ENCODE peak calls at places on chromosomes 3 and 15, in four cellular contexts. I is PC-9, L is endodermal cell, T is tibial artery. Z is an unnamed sample.
A peak's percentile ranks its signal among the peaks of the same experiment; 100 is the strongest.

GRCh38 chr15:55588818-55589122 is 625 bp upstream of the PYGO1 start:
- DNase-seq in I (no peak), L (no peak), T (no peak), Z (no peak)

GRCh38 chr15:65101418-65101890 is 13.5 kb downstream of the UBAP1L start:
- DNase-seq in I (no peak), L (peak; percentile 96), T (peak; percentile 76), Z (peak; percentile 50)

GRCh38 chr3:197430961-197431910 is 124.5 kb downstream of the BDH1 start:
- DNase-seq in I (no peak), L (no peak), T (no peak), Z (no peak)

GRCh38 chr3:118909751-118910150 is 124.9 kb downstream of the IGSF11 start:
- DNase-seq in I (no peak), L (no peak), T (no peak), Z (no peak)

GRCh38 chr3:32816439-32817194 is 1.2 kb upstream of the TRIM71 start:
- DNase-seq in I (no peak), L (peak; percentile 96), T (no peak), Z (no peak)

GRCh38 chr3:8505621-8506020 is 4.0 kb downstream of the LMCD1 start:
- DNase-seq in I (no peak), L (no peak), T (peak; percentile 45), Z (peak; percentile 68)

GRCh38 chr3:104437131-104437750 is 929.5 kb upstream of the ALCAM start:
- DNase-seq in I (no peak), L (no peak), T (no peak), Z (no peak)

GRCh38 chr3:15372918-15373317 is 40.5 kb upstream of the SH3BP5 start:
- DNase-seq in I (no peak), L (no peak), T (no peak), Z (no peak)

GRCh38 chr3:54835701-54836100 is 92.2 kb downstream of the LRTM1 start:
- DNase-seq in I (no peak), L (no peak), T (no peak), Z (no peak)

GRCh38 chr15:45253330-45253729 is 1.3 kb downstream of the SLC28A2 start:
- DNase-seq in I (no peak), L (peak; percentile 71), T (no peak), Z (no peak)

GRCh38 chr3:152574461-152575079 is 260.4 kb upstream of the P2RY1 start:
- DNase-seq in I (no peak), L (peak; percentile 69), T (peak; percentile 66), Z (no peak)

GRCh38 chr15:29601811-29602210 is 220.5 kb downstream of the TJP1 start:
- DNase-seq in I (no peak), L (no peak), T (no peak), Z (no peak)

GRCh38 chr3:51955893-51956770 is 951 bp downstream of the GPR62 start:
- DNase-seq in I (no peak), L (peak; percentile 91), T (no peak), Z (peak; percentile 77)

GRCh38 chr3:197151562-197151961 is 121.9 kb upstream of the MELTF start:
- DNase-seq in I (peak; percentile 76), L (no peak), T (peak; percentile 49), Z (peak; percentile 32)

GRCh38 chr3:156259896-156260788 is 139.8 kb downstream of the KCNAB1 start:
- DNase-seq in I (no peak), L (no peak), T (no peak), Z (no peak)

GRCh38 chr3:27544372-27544865 is 60.2 kb upstream of the SLC4A7 start:
- DNase-seq in I (peak; percentile 87), L (peak; percentile 3), T (no peak), Z (no peak)

GRCh38 chr15:34376856-34377255 is 9.9 kb upstream of the LPCAT4 start:
- DNase-seq in I (no peak), L (no peak), T (no peak), Z (no peak)

GRCh38 chr3:66396888-66397287 is 103.9 kb downstream of the LRIG1 start:
- DNase-seq in I (no peak), L (peak; percentile 18), T (no peak), Z (no peak)

GRCh38 chr3:171525437-171525836 is 65.2 kb upstream of the TNIK start:
- DNase-seq in I (no peak), L (no peak), T (no peak), Z (no peak)

GRCh38 chr3:142027295-142027694 is 122.0 kb downstream of the TFDP2 start:
- DNase-seq in I (no peak), L (no peak), T (no peak), Z (no peak)

GRCh38 chr3:185758912-185759311 is 65.9 kb downstream of the IGF2BP2 start:
- DNase-seq in I (peak; percentile 75), L (no peak), T (no peak), Z (no peak)

GRCh38 chr3:42014949-42015533 is 53.1 kb upstream of the ULK4 start:
- DNase-seq in I (no peak), L (peak; percentile 63), T (peak; percentile 53), Z (peak; percentile 37)

GRCh38 chr3:10395671-10396070 is 74.8 kb upstream of the SEC13 start:
- DNase-seq in I (no peak), L (no peak), T (no peak), Z (no peak)

GRCh38 chr3:7382293-7383033 is 521.5 kb downstream of the GRM7 start:
- DNase-seq in I (no peak), L (no peak), T (no peak), Z (no peak)

GRCh38 chr3:149317072-149317471 is 16.4 kb downstream of the TM4SF18 start:
- DNase-seq in I (no peak), L (no peak), T (no peak), Z (no peak)

GRCh38 chr15:64686130-64686735 is 89.2 kb downstream of the RBPMS2 start:
- DNase-seq in I (no peak), L (peak; percentile 75), T (no peak), Z (no peak)

GRCh38 chr3:118997190-118997589 is 37.5 kb downstream of the IGSF11 start:
- DNase-seq in I (no peak), L (no peak), T (no peak), Z (no peak)

GRCh38 chr15:34001536-34001935 is 33.2 kb downstream of the CHRM5 start:
- DNase-seq in I (no peak), L (no peak), T (no peak), Z (no peak)

GRCh38 chr3:5122741-5123706 is 932 bp downstream of the ARL8B start:
- DNase-seq in I (peak; percentile 86), L (peak; percentile 85), T (peak; percentile 68), Z (peak; percentile 36)

GRCh38 chr3:4977001-4977888 is 2.0 kb upstream of the BHLHE40 start:
- DNase-seq in I (peak; percentile 87), L (peak; percentile 91), T (peak; percentile 88), Z (peak; percentile 75)

GRCh38 chr3:126350502-126351085 is 6.6 kb downstream of the KLF15 start:
- DNase-seq in I (no peak), L (no peak), T (peak; percentile 18), Z (no peak)

GRCh38 chr15:38389924-38390542 is 63.9 kb upstream of the FAM98B start:
- DNase-seq in I (no peak), L (peak; percentile 90), T (peak; percentile 80), Z (peak; percentile 84)

GRCh38 chr3:170978335-170978745 is 48.2 kb downstream of the SLC2A2 start:
- DNase-seq in I (no peak), L (no peak), T (no peak), Z (no peak)

GRCh38 chr3:71584216-71585061 is 911 bp upstream of the FOXP1 start:
- DNase-seq in I (peak; percentile 39), L (peak; percentile 76), T (peak; percentile 45), Z (peak; percentile 31)

DNA sequence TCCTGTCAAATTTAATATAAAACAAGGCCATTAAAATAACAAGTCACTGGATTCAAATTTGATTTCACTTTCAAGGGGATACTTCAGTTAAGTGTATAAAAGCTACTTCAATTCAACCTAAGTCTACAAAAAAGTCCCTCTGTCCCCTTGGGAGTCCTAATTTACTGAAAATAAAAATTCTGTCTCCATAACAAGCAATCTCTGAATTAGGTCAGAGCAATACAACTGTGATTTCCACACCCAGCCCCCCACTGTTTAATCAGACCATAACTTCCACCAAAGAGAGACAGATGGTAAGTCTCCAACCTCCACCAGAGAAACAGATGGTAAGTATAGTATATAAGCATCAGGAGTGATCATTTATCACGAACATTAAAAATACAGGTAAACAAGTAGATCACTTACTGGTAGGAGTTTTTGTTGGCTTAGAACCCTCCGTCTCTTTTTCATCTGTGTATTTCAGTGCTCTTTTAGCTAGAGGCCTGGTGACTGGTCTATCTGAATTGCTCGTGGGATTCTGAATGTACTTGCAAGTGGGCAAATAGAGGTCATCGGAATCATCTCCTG is 12.1 kb downstream of the SGO1 start:
- DNase-seq in I (no peak), L (no peak), T (no peak), Z (no peak)
- H3K36me3 ChIP-seq in I (peaks cover 3% of the 10 kb centered on the region), L (peaks cover 83% of the 10 kb centered on the region), T (no peaks in the 10 kb centered on the region), Z (no peaks in the 10 kb centered on the region)

GRCh38 chr3:128372281-128372680 is 94.4 kb downstream of the DNAJB8 start:
- DNase-seq in I (peak; percentile 31), L (no peak), T (no peak), Z (no peak)

GRCh38 chr3:128374746-128375445 is 91.8 kb downstream of the DNAJB8 start:
- DNase-seq in I (no peak), L (no peak), T (no peak), Z (no peak)

GRCh38 chr3:128376516-128376915 is 90.2 kb downstream of the DNAJB8 start:
- DNase-seq in I (no peak), L (no peak), T (no peak), Z (no peak)

GRCh38 chr3:128369881-128370642 is 96.6 kb downstream of the DNAJB8 start:
- DNase-seq in I (peak; percentile 23), L (no peak), T (no peak), Z (no peak)

DNA sequence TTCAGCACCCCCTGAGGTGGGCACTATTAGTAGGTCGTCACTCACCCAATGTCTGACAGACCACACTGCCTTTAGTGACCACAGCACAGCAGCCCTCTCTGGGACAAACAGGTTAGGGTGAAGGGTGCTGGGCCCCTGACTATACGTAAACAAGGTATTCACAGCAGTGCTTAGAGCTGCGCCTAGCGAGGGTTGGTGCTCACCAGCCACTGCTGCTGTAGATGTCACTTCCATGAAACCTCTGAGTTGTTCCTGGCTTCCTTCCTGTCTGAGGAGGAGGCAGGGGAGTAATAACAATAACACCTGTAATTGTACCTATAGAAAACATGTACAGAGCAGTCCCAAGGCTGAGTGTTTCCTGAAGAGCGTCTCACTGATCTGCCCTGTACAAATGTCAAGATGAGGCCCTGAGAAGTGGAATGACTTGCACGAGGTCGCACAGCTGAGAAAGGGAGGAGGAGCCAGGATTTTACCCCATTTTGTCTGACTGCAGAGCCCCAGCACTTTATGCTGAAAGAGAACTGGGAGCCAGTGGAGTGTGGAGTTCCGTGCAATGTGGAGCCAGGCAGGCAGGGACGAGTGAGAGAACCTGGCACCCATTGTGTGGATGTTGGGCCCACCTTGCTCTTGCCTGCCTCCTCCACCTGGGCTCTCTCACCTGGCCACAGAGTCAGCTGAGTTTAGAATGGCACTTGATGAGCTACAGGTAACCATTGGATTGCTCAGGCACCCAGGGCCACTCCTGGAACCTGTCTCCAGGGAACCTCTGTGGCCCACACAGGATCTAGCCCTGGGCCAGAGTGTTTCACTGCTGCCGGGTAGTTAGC is 93.8 kb downstream of the DNAJB8 start:
- DNase-seq in I (peak; percentile 33), L (peak; percentile 64), T (no peak), Z (no peak)
- H3K9me3 ChIP-seq in I (no peaks in the 10 kb centered on the region), L (no peaks in the 10 kb centered on the region), T (no peaks in the 10 kb centered on the region), Z (no peaks in the 10 kb centered on the region)

GRCh38 chr15:74176262-74177208 is 3.0 kb downstream of the ISLR start:
- DNase-seq in I (no peak), L (peak; percentile 83), T (peak; percentile 10), Z (no peak)
- TF ChIP-seq CTCF in I (no peak), L (peak; percentile 51), T (no peak), Z (no peak)

GRCh38 chr3:123685780-123686179 is 100.9 kb upstream of the HACD2 start:
- DNase-seq in I (no peak), L (no peak), T (no peak), Z (no peak)
- H3K36me3 ChIP-seq in I (no peaks in the 10 kb centered on the region), L (no peaks in the 10 kb centered on the region), T (peaks cover 60% of the 10 kb centered on the region), Z (peaks cover 3% of the 10 kb centered on the region)